ENCODE peak calls at places on chromosomes 11 and 22, in eight cellular contexts. T is fibroblast of mammary gland, R is AG10803, A is PC-3, S is prostate gland, M is astrocyte of the spinal cord, O is epithelial cell of proximal tubule, X is esophagus muscularis mucosa. D is an unnamed sample.

GRCh38 chr11:35304393-35304790 is 115.0 kb downstream of the SLC1A2 start:
- DNase-seq in X (no peak), O (peak; percentile 78), M (peak; percentile 74), A (peak; percentile 55), S (peak; percentile 64), T (peak; percentile 92), R (peak; percentile 73), D (peak; percentile 37)

GRCh38 chr11:14544611-14545010 is 24.4 kb upstream of the PSMA1 start:
- DNase-seq in M (peak; percentile 5), S (no peak), A (no peak), O (no peak), T (peak; percentile 74), X (no peak), R (peak; percentile 29), D (peak; percentile 13)

GRCh38 chr11:7642747-7643146 is 30.6 kb downstream of the CYB5R2 start:
- DNase-seq in O (no peak), X (no peak), S (peak; percentile 43), T (no peak), A (peak; percentile 59), M (no peak), R (no peak), D (peak; percentile 56)

GRCh38 chr22:37173709-37174108 is 14.3 kb downstream of the C1QTNF6 start:
- DNase-seq in A (no peak), S (no peak), M (no peak), X (no peak), O (no peak), R (peak; percentile 89), T (peak; percentile 93), D (no peak)

GRCh38 chr22:23180893-23181762 is 819 bp downstream of the BCR start:
- DNase-seq in O (no peak), X (no peak), A (peak; percentile 17), R (no peak), T (no peak), S (no peak), M (no peak), D (peak; percentile 43)

GRCh38 chr11:93166867-93167266 is 30.9 kb downstream of the SLC36A4 start:
- DNase-seq in T (no peak), O (no peak), A (no peak), R (no peak), M (no peak), X (no peak), S (no peak), D (no peak)

GRCh38 chr22:37263966-37264887 is 18.1 kb upstream of the CYTH4 start:
- DNase-seq in T (no peak), R (no peak), M (no peak), A (no peak), S (no peak), O (no peak), X (no peak), D (peak; percentile 48)

GRCh38 chr11:103656382-103656781 is 380.1 kb upstream of the DDI1 start:
- DNase-seq in M (no peak), S (no peak), R (no peak), T (no peak), X (no peak), A (no peak), O (no peak), D (no peak)

GRCh38 chr11:9015677-9016076 is 11.9 kb upstream of the NRIP3 start:
- DNase-seq in X (peak; percentile 93), R (peak; percentile 82), M (peak; percentile 79), O (peak; percentile 46), S (peak; percentile 75), T (peak; percentile 83), A (peak; percentile 77), D (peak; percentile 82)

GRCh38 chr22:36839356-36840073 is 21.3 kb upstream of the NCF4 start:
- DNase-seq in T (peak; percentile 67), S (no peak), O (no peak), X (no peak), A (peak; percentile 76), R (no peak), M (no peak), D (peak; percentile 61)

GRCh38 chr11:22666320-22666699 is at the start of gene GAS2:
- DNase-seq in M (no peak), T (no peak), X (no peak), S (no peak), R (no peak), O (no peak), A (no peak), D (no peak)

GRCh38 chr11:77198440-77198849 is 70.4 kb downstream of the MYO7A start:
- DNase-seq in X (no peak), A (peak; percentile 43), R (no peak), T (peak; percentile 23), M (no peak), S (no peak), O (no peak), D (peak; percentile 23)

GRCh38 chr11:14189874-14190273 is 169.1 kb downstream of the RRAS2 start:
- DNase-seq in S (no peak), O (no peak), T (peak; percentile 56), M (no peak), R (peak; percentile 47), X (peak; percentile 92), A (no peak), D (no peak)

GRCh38 chr22:29820941-29821789 is 16.9 kb downstream of the ASCC2 start:
- DNase-seq in X (no peak), T (peak; percentile 86), A (peak; percentile 94), O (peak; percentile 81), S (peak; percentile 83), M (peak; percentile 83), R (peak; percentile 80), D (peak; percentile 99)

GRCh38 chr22:43642319-43642718 is 169.8 kb downstream of the EFCAB6 start:
- DNase-seq in R (no peak), S (no peak), X (no peak), O (no peak), M (no peak), A (no peak), T (no peak), D (no peak)

GRCh38 chr11:107508201-107508857 is 50.7 kb upstream of the CWF19L2 start:
- DNase-seq in R (no peak), T (no peak), M (no peak), S (no peak), A (no peak), X (no peak), O (no peak), D (no peak)

GRCh38 chr11:72930011-72930410 is 115.8 kb downstream of the ATG16L2 start:
- DNase-seq in A (peak; percentile 37), M (peak; percentile 32), S (no peak), R (peak; percentile 16), X (no peak), O (no peak), T (no peak), D (peak; percentile 16)

GRCh38 chr22:40441761-40442364 is 71.5 kb downstream of the SGSM3 start:
- DNase-seq in A (no peak), M (no peak), X (no peak), S (no peak), T (no peak), O (no peak), R (no peak), D (no peak)

GRCh38 chr11:56887940-56888339 is 100.8 kb upstream of the OR5AK2 start:
- DNase-seq in O (no peak), S (no peak), R (no peak), A (no peak), X (no peak), T (no peak), M (no peak), D (no peak)

GRCh38 chr11:35619030-35619753 is 932 bp downstream of the FJX1 start:
- DNase-seq in T (peak; percentile 37), S (no peak), O (no peak), X (no peak), R (peak; percentile 49), M (peak; percentile 64), A (peak; percentile 45), D (peak; percentile 73)

GRCh38 chr22:45493286-45493771 is 9.4 kb upstream of the FBLN1 start:
- DNase-seq in X (no peak), S (no peak), T (peak; percentile 64), R (peak; percentile 86), O (no peak), A (no peak), M (peak; percentile 63), D (no peak)

GRCh38 chr11:128862421-128862820 is 4.7 kb downstream of the KCNJ1 start:
- DNase-seq in S (no peak), T (no peak), X (no peak), A (no peak), R (no peak), O (no peak), M (no peak), D (no peak)

GRCh38 chr22:38429460-38430128 is 25.4 kb downstream of the KCNJ4 start:
- DNase-seq in S (no peak), R (peak; percentile 21), O (no peak), X (no peak), T (no peak), M (peak; percentile 10), A (no peak), D (no peak)

GRCh38 chr22:40041738-40042137 is 47.0 kb downstream of the FAM83F start:
- DNase-seq in O (no peak), T (no peak), A (no peak), X (no peak), R (no peak), M (no peak), S (no peak), D (no peak)

GRCh38 chr11:1053121-1053901 is 16.8 kb upstream of the MUC6 start:
- DNase-seq in A (peak; percentile 27), O (no peak), X (no peak), M (no peak), T (no peak), S (no peak), R (peak; percentile 5), D (no peak)
- TF ChIP-seq CTCF in A (no peak), O (no peak), X (no peak), M (no peak), T (no peak), S (no peak), R (no peak), D (no peak)

GRCh38 chr22:19118601-19118880 is 3.7 kb downstream of the DGCR2 start:
- DNase-seq in T (no peak), X (no peak), R (no peak), O (no peak), M (no peak), S (no peak), A (no peak), D (no peak)
- H3K4me3 ChIP-seq in T (no peak overlapping the region), X (no peak overlapping the region), R (no peak overlapping the region), O (no peak overlapping the region), M (no peak overlapping the region), S (no peak overlapping the region), A (no peak overlapping the region), D (no peak overlapping the region)

GRCh38 chr11:84536456-84536855 is 1090.7 kb downstream of the DLG2 start:
- DNase-seq in S (no peak), O (no peak), X (no peak), M (no peak), R (no peak), T (no peak), A (no peak), D (no peak)
- TF ChIP-seq CTCF in S (no peak), O (no peak), X (no peak), M (no peak), R (no peak), T (no peak), A (no peak), D (no peak)

GRCh38 chr11:62687508-62688396 is 1.6 kb downstream of the LRRN4CL start:
- DNase-seq in O (no peak), M (no peak), T (no peak), X (no peak), A (no peak), S (no peak), R (no peak), D (no peak)

GRCh38 chr11:62688481-62688880 is 849 bp downstream of the LRRN4CL start:
- DNase-seq in R (peak; percentile 29), A (no peak), O (no peak), M (no peak), X (no peak), T (peak; percentile 30), S (no peak), D (no peak)

GRCh38 chr11:62694455-62695167 is 5.3 kb upstream of the LRRN4CL start:
- DNase-seq in A (peak; percentile 80), M (peak; percentile 73), T (peak; percentile 92), R (peak; percentile 85), S (peak; percentile 75), O (no peak), X (peak; percentile 93), D (peak; percentile 86)

GRCh38 chr11:62689421-62690183 is at the start of gene LRRN4CL:
- DNase-seq in M (peak; percentile 74), S (no peak), O (no peak), R (peak; percentile 99), T (peak; percentile 97), A (no peak), X (peak; percentile 97), D (peak; percentile 32)
- H3K4me3 ChIP-seq in M (no peak within 1 kb of the TSS), S (no peak within 1 kb of the TSS), O (no peak within 1 kb of the TSS), R (peak within 1 kb of the TSS; percentile 70), T (peak within 1 kb of the TSS; percentile 45), A (no peak within 1 kb of the TSS), X (peak within 1 kb of the TSS; percentile 51), D (no peak within 1 kb of the TSS)